ENCODE peak calls at places on chromosomes 1 and 21, in ten cellular contexts. B is Peyer's patch, H is right cardiac atrium, O is cardiac muscle cell, C is IMR-90, M is heart right ventricle, W is NT2/D1, X is PC-9, J is uterus, N is suprapubic skin. R is an unnamed sample.
A peak's percentile ranks its signal among the peaks of the same experiment; 100 is the strongest.

GRCh38 chr1:16212251-16212961 is at the start of gene ARHGEF19:
- DNase-seq in N (no peak), W (no peak), J (no peak), X (no peak), C (no peak), M (no peak), O (no peak), B (no peak), H (no peak), R (no peak)

GRCh38 chr1:24486296-24487065 is 16.2 kb upstream of the RCAN3 start:
- DNase-seq in B (peak; percentile 49), J (no peak), N (peak; percentile 48), C (no peak), H (no peak), M (no peak), X (no peak), O (no peak), W (no peak), R (no peak)

GRCh38 chr1:53025778-53026131 is 36.3 kb upstream of the PODN start:
- DNase-seq in X (no peak), C (no peak), N (no peak), O (no peak), B (no peak), W (no peak), M (no peak), H (no peak), J (no peak), R (no peak)

GRCh38 chr1:247295274-247295684 is 36.4 kb downstream of the ZNF496 start:
- DNase-seq in H (no peak), C (peak; percentile 58), N (no peak), B (no peak), W (peak; percentile 87), J (no peak), O (no peak), X (no peak), M (no peak), R (peak; percentile 63)

GRCh38 chr1:183449223-183449770 is 23.0 kb upstream of the SMG7 start:
- DNase-seq in W (no peak), J (no peak), X (no peak), O (no peak), M (no peak), N (no peak), C (no peak), B (no peak), H (no peak), R (no peak)

GRCh38 chr1:203083463-203083921 is 2.3 kb downstream of the MYOG start:
- DNase-seq in C (no peak), X (no peak), J (no peak), M (no peak), B (peak; percentile 30), O (no peak), H (no peak), W (no peak), N (peak; percentile 40), R (no peak)

GRCh38 chr1:77673030-77673429 is 9.4 kb downstream of the ZZZ3 start:
- DNase-seq in W (no peak), C (no peak), B (no peak), X (no peak), H (no peak), J (no peak), M (no peak), O (no peak), N (no peak), R (no peak)

GRCh38 chr1:227903061-227903521 is 44.6 kb downstream of the WNT9A start:
- DNase-seq in W (no peak), O (no peak), M (peak; percentile 3), X (no peak), H (peak; percentile 9), J (no peak), B (no peak), C (no peak), N (no peak), R (no peak)

GRCh38 chr1:41285818-41286217 is 43.7 kb upstream of the SCMH1 start:
- DNase-seq in W (no peak), X (no peak), B (no peak), C (no peak), J (no peak), M (no peak), H (no peak), O (no peak), N (no peak), R (no peak)

DNA sequence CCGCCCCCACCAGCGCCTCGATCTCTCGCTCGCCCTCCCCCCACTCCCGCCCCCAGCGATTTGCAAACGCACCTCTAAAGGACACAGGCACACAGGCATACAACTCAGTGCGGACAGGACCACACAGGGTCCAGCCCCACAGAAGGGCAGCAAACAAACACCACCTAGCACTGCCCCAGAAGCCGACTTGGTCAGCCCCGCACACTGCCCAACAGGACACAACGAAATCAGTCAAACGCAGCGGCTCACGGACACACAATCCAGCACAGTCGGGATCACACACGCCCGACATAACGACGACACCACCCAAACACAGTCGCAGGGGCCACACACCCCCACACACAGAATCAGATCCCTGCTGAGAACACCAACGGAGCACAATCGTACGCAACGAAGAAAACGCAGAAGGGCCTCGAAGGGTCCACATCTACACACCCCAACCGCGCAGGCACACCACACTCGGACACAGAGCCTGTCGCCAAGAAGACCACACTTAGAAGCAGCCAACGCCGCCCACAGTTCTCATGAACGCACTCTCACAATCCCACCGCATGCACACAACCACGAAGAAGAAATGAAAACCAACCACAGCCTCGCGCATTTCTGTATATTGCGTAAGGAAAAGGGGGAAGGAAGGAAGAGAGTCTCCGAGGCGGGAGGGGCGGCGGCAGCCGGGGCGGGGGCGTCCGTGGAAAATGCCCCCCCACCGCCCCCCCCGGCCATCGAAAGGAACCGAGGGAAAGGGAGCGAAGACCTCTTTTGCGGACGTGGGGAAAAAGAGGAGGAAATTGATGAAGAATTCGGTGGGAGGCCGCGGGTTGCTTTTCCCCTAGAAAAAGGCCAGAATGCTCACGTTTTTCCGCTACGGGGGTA is 475 bp downstream of the TAL1 start:
- DNase-seq in O (peak; percentile 44), J (no peak), N (no peak), B (peak; percentile 53), W (no peak), X (no peak), H (peak; percentile 38), C (peak; percentile 33), M (peak; percentile 30), R (no peak)
- H3K4me3 ChIP-seq in O (peak overlapping the region; percentile 15), J (peak overlapping the region; percentile 27), N (peak overlapping the region; percentile 37), B (no peak overlapping the region), W (peak overlapping the region; percentile 16), X (no peak overlapping the region), H (peak overlapping the region; percentile 47), C (no peak overlapping the region), M (peak overlapping the region; percentile 50), R (no peak overlapping the region)

GRCh38 chr21:19621837-19622496 is 1218.4 kb upstream of the TMPRSS15 start:
- DNase-seq in H (no peak), W (no peak), O (peak; percentile 14), C (no peak), X (no peak), N (no peak), J (no peak), M (no peak), B (no peak), R (no peak)
- H3K4me1 ChIP-seq in H (no peaks in the 10 kb centered on the region), W (no peaks in the 10 kb centered on the region), O (no peaks in the 10 kb centered on the region), C (no peaks in the 10 kb centered on the region), X (no peaks in the 10 kb centered on the region), N (no peaks in the 10 kb centered on the region), J (no peaks in the 10 kb centered on the region), M (no peaks in the 10 kb centered on the region), B (no peaks in the 10 kb centered on the region), R (no peaks in the 10 kb centered on the region)

GRCh38 chr1:159943908-159944622 is 1.3 kb downstream of the IGSF9 start:
- DNase-seq in W (no peak), J (no peak), H (no peak), M (no peak), B (peak; percentile 46), O (no peak), C (no peak), N (peak; percentile 74), X (no peak), R (no peak)
- H3K4me3 ChIP-seq in W (peak overlapping the region; percentile 58), J (no peak overlapping the region), H (no peak overlapping the region), M (no peak overlapping the region), B (no peak overlapping the region), O (no peak overlapping the region), C (no peak overlapping the region), N (peak overlapping the region; percentile 58), X (peak overlapping the region; percentile 76), R (no peak overlapping the region)

GRCh38 chr1:111216751-111217150 is 10.8 kb upstream of the CHI3L2 start:
- DNase-seq in N (no peak), H (no peak), O (no peak), W (no peak), C (no peak), M (no peak), X (no peak), J (no peak), B (no peak), R (no peak)
- H3K4me1 ChIP-seq in N (peaks cover 4% of the 10 kb centered on the region), H (peaks cover 2% of the 10 kb centered on the region), O (peaks cover 20% of the 10 kb centered on the region), W (peaks cover 5% of the 10 kb centered on the region), C (peaks cover 6% of the 10 kb centered on the region), M (peaks cover 85% of the 10 kb centered on the region), X (peaks cover 4% of the 10 kb centered on the region), J (no peaks in the 10 kb centered on the region), B (peaks cover 77% of the 10 kb centered on the region), R (no peaks in the 10 kb centered on the region)

GRCh38 chr1:110068646-110069301 is 1.7 kb downstream of the ALX3 start:
- DNase-seq in J (no peak), C (no peak), W (no peak), X (no peak), O (peak; percentile 32), N (no peak), B (no peak), H (no peak), M (no peak), R (no peak)

GRCh38 chr1:110069302-110070281 is 880 bp downstream of the ALX3 start:
- DNase-seq in J (no peak), W (no peak), M (no peak), C (no peak), X (no peak), B (no peak), N (no peak), O (peak; percentile 12), H (no peak), R (no peak)

GRCh38 chr1:110067957-110068645 is 2.4 kb downstream of the ALX3 start:
- DNase-seq in O (peak; percentile 49), C (no peak), X (no peak), W (no peak), H (no peak), N (no peak), M (no peak), B (no peak), J (no peak), R (no peak)

GRCh38 chr1:110070968-110071307 is 466 bp upstream of the ALX3 start:
- DNase-seq in H (no peak), B (no peak), M (no peak), C (no peak), J (no peak), W (no peak), N (no peak), X (no peak), O (no peak), R (no peak)

GRCh38 chr1:110070282-110070967 is at the start of gene ALX3:
- DNase-seq in C (no peak), J (no peak), B (no peak), N (no peak), M (no peak), O (peak; percentile 18), X (no peak), W (no peak), H (no peak), R (no peak)
- H3K4me3 ChIP-seq in C (no peak within 1 kb of the TSS), J (no peak within 1 kb of the TSS), B (no peak within 1 kb of the TSS), N (peak within 1 kb of the TSS; percentile 43), M (peak within 1 kb of the TSS; percentile 3), O (peak within 1 kb of the TSS; percentile 15), X (no peak within 1 kb of the TSS), W (peak within 1 kb of the TSS; percentile 37), H (peak within 1 kb of the TSS; percentile 40), R (peak within 1 kb of the TSS; percentile 37)

R was measured in iPS DF 6.9.